ENCODE peak calls at places on chromosomes 3 and 15, in four cellular contexts. One of them, this sample, is unnamed.

GRCh38 chr3:178112134-178112533 is 424.1 kb upstream of the KCNMB2 start:
- DNase-seq in adrenal gland: no peak
- DNase-seq in glutamatergic neuron: no peak
- DNase-seq in H9: peak
- DNase-seq in this sample: no peak

GRCh38 chr15:71874245-71874644 is 63.9 kb downstream of the NR2E3 start:
- DNase-seq in adrenal gland: no peak
- DNase-seq in glutamatergic neuron: no peak
- DNase-seq in H9: no peak
- DNase-seq in this sample: no peak

GRCh38 chr15:67091073-67091965 is 25.9 kb downstream of the SMAD3 start:
- DNase-seq in adrenal gland: peak
- DNase-seq in glutamatergic neuron: no peak
- DNase-seq in H9: no peak
- DNase-seq in this sample: no peak

GRCh38 chr3:33718595-33718907 is 497 bp upstream of the CLASP2 start:
- DNase-seq in adrenal gland: no peak
- DNase-seq in glutamatergic neuron: no peak
- DNase-seq in H9: no peak
- DNase-seq in this sample: peak

GRCh38 chr3:43615133-43615532 is 6.7 kb downstream of the ANO10 start:
- DNase-seq in adrenal gland: no peak
- DNase-seq in glutamatergic neuron: no peak
- DNase-seq in H9: no peak
- DNase-seq in this sample: no peak

GRCh38 chr3:175149675-175150074 is 290.5 kb downstream of the NAALADL2 start:
- DNase-seq in adrenal gland: no peak
- DNase-seq in glutamatergic neuron: no peak
- DNase-seq in H9: no peak
- DNase-seq in this sample: no peak

GRCh38 chr3:58386966-58387365 is 46.7 kb downstream of the PDHB start:
- DNase-seq in adrenal gland: peak
- DNase-seq in glutamatergic neuron: no peak
- DNase-seq in H9: peak
- DNase-seq in this sample: no peak

GRCh38 chr15:68364028-68364659 is 67.8 kb downstream of the ITGA11 start:
- DNase-seq in adrenal gland: no peak
- DNase-seq in glutamatergic neuron: no peak
- DNase-seq in H9: no peak
- DNase-seq in this sample: no peak

GRCh38 chr3:190269096-190269495 is 53.1 kb downstream of the CLDN1 start:
- DNase-seq in adrenal gland: no peak
- DNase-seq in glutamatergic neuron: no peak
- DNase-seq in H9: no peak
- DNase-seq in this sample: no peak

GRCh38 chr3:152400912-152401311 is 132.2 kb downstream of the MBNL1 start:
- DNase-seq in adrenal gland: no peak
- DNase-seq in glutamatergic neuron: no peak
- DNase-seq in H9: no peak
- DNase-seq in this sample: no peak

GRCh38 chr15:78129098-78130011 is 1.9 kb downstream of the CIB2 start:
- DNase-seq in adrenal gland: peak
- DNase-seq in glutamatergic neuron: no peak
- DNase-seq in H9: no peak
- DNase-seq in this sample: peak

GRCh38 chr3:53236112-53236841 is 19.5 kb downstream of the TKT start:
- DNase-seq in adrenal gland: peak
- DNase-seq in glutamatergic neuron: no peak
- DNase-seq in H9: peak
- DNase-seq in this sample: no peak

GRCh38 chr3:67655364-67656121 is 1.1 kb upstream of the SUCLG2 start:
- DNase-seq in adrenal gland: peak
- DNase-seq in glutamatergic neuron: no peak
- DNase-seq in H9: no peak
- DNase-seq in this sample: no peak

GRCh38 chr3:141656771-141657170 is 81.3 kb upstream of the RNF7 start:
- DNase-seq in adrenal gland: no peak
- DNase-seq in glutamatergic neuron: no peak
- DNase-seq in H9: no peak
- DNase-seq in this sample: no peak

GRCh38 chr3:151852074-151852811 is 21.2 kb upstream of the SUCNR1 start:
- DNase-seq in adrenal gland: no peak
- DNase-seq in glutamatergic neuron: peak
- DNase-seq in H9: no peak
- DNase-seq in this sample: no peak

GRCh38 chr3:89565098-89565497 is 457.7 kb downstream of the EPHA3 start:
- DNase-seq in adrenal gland: no peak
- DNase-seq in glutamatergic neuron: no peak
- DNase-seq in H9: no peak
- DNase-seq in this sample: no peak

GRCh38 chr15:69838338-69838737 is 259.4 kb downstream of the TLE3 start:
- DNase-seq in adrenal gland: no peak
- DNase-seq in glutamatergic neuron: no peak
- DNase-seq in H9: no peak
- DNase-seq in this sample: no peak

GRCh38 chr3:106337116-106337515 is 468.3 kb upstream of the CBLB start:
- DNase-seq in adrenal gland: no peak
- DNase-seq in glutamatergic neuron: no peak
- DNase-seq in H9: no peak
- DNase-seq in this sample: no peak

GRCh38 chr3:66472313-66473134 is 28.3 kb downstream of the LRIG1 start:
- DNase-seq in adrenal gland: no peak
- DNase-seq in glutamatergic neuron: no peak
- DNase-seq in H9: no peak
- DNase-seq in this sample: no peak

GRCh38 chr15:79310985-79311900 is at the start of gene TMED3:
- DNase-seq in adrenal gland: peak
- DNase-seq in glutamatergic neuron: peak
- DNase-seq in H9: peak
- DNase-seq in this sample: peak
- TF ChIP-seq CTCF in adrenal gland: no peak
- TF ChIP-seq CTCF in glutamatergic neuron: no peak
- TF ChIP-seq CTCF in H9: peak
- TF ChIP-seq CTCF in this sample: peak

GRCh38 chr3:69306239-69307185 is 79.4 kb downstream of the FRMD4B start:
- DNase-seq in adrenal gland: peak
- DNase-seq in glutamatergic neuron: peak
- DNase-seq in H9: peak
- DNase-seq in this sample: peak
- TF ChIP-seq CTCF in adrenal gland: peak
- TF ChIP-seq CTCF in glutamatergic neuron: peak
- TF ChIP-seq CTCF in H9: peak
- TF ChIP-seq CTCF in this sample: peak

GRCh38 chr15:47027322-47027946 is 689.9 kb upstream of the SEMA6D start:
- DNase-seq in adrenal gland: no peak
- DNase-seq in glutamatergic neuron: no peak
- DNase-seq in H9: peak
- DNase-seq in this sample: no peak
- TF ChIP-seq CTCF in adrenal gland: no peak
- TF ChIP-seq CTCF in glutamatergic neuron: no peak
- TF ChIP-seq CTCF in H9: peak
- TF ChIP-seq CTCF in this sample: no peak

DNA sequence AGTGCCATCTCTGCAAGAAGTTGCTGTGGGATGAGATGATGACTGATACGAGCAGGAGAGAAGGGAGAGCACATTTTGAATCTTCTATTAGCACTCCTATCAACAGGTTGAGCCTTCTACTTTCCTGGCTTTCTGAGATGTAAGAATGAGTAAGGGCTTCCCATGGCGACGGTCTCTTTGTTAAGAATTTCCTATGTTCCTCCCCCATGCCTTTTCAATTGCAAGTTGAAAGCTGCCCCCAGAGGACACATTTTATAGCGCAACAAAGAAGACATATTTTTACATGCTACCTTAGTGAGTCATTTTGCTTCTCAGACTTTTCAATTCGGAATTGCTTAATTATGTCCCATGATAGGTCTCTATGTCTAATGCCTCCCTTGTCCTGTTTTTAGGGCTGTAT is 71.3 kb upstream of the LRTM1 start:
- DNase-seq in adrenal gland: no peak
- DNase-seq in glutamatergic neuron: no peak
- DNase-seq in H9: peak
- DNase-seq in this sample: no peak
- TF ChIP-seq CTCF in adrenal gland: no peak
- TF ChIP-seq CTCF in glutamatergic neuron: no peak
- TF ChIP-seq CTCF in H9: peak
- TF ChIP-seq CTCF in this sample: no peak

GRCh38 chr3:139629033-139629432 is 48.7 kb downstream of the NMNAT3 start:
- DNase-seq in adrenal gland: peak
- DNase-seq in glutamatergic neuron: peak
- DNase-seq in H9: peak
- DNase-seq in this sample: no peak
- TF ChIP-seq CTCF in adrenal gland: no peak
- TF ChIP-seq CTCF in glutamatergic neuron: no peak
- TF ChIP-seq CTCF in H9: peak
- TF ChIP-seq CTCF in this sample: no peak

DNA sequence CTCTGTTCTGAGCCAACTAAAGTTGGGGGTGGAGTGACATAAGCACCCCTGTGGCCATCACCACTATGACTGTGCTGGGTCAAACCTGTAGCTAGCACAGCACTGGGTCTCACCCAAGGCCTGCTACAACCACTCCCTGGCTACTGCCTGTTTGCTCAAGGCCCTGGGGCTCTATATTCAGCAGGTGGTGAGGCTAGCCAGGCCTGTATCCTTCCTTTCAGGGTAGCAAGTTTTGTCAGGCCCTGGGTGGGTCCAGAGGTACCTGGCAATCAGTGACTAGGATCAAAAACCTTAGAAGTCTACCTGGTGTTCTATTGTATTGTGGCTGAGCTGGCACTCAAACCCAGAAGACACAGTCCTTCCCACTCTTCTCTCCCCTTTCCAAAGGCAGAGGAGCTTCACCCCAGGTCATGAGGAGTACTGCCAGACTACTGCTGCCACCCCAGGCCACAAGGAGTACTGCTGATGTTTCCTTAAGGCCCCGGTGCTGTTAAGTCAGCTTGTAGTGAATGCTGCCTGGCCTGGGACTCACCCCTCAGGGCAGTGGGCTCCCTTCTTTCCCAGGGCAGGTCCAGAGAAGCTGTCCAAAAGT is 170.8 kb downstream of the IGSF11 start:
- DNase-seq in adrenal gland: no peak
- DNase-seq in glutamatergic neuron: no peak
- DNase-seq in H9: peak
- DNase-seq in this sample: peak
- TF ChIP-seq CTCF in adrenal gland: no peak
- TF ChIP-seq CTCF in glutamatergic neuron: no peak
- TF ChIP-seq CTCF in H9: peak
- TF ChIP-seq CTCF in this sample: no peak

DNA sequence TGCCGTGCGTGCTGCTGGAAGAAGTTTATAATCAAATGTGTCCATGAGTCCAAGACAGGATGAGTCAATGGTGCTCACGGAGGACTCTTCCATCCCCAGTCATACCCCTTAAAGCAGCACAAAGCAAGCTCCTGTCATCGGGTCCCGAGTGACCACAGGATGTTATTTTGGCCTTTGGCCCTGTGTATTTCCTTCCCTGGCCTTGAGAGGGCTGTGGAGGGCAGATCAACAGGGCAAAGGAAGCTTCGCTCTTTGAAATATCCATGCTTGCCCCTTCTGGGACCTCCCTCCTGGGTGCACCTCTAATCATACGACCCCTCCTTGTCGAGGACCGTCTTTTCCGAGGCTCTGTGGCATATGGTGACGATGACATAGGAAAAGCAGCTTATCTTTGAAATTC is 93.4 kb downstream of the SLCO3A1 start:
- DNase-seq in adrenal gland: no peak
- DNase-seq in glutamatergic neuron: peak
- DNase-seq in H9: peak
- DNase-seq in this sample: no peak
- TF ChIP-seq CTCF in adrenal gland: no peak
- TF ChIP-seq CTCF in glutamatergic neuron: no peak
- TF ChIP-seq CTCF in H9: peak
- TF ChIP-seq CTCF in this sample: peak

DNA sequence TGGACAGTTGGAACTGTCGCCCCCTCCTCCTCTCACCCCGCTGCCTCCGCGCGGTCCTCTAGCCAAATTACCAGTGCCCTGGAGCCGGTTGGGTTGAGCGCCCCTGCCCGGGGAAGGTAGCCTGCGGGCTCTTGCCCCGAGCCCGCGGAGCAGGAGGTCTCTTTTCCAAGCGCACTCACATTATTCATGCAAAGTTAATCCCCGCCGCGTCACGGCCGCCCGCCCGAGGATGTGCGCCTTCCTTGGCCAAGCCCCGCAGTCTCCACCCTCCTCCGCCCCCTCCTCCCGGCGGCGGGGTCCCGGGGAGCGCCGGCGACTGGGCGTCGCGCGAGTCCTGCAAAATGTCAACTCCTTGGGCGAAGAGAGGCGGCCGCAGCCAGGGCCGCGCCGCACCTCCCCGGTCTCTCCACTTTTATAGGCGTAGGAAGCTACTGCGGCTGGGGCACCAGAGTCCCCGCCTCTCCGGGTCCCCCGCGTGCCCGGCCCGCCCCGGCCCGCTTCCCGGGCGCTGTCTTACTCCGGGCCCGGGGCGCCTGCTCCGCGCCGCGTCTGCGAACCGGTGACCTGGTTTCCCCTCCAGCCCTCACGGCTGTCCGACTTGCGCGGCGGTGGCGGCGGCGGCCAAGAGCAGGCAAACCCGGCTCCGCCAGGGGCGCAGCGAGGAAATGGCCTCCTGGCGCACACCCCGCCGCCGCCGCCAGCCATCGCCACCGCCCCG is at the start of gene THRB:
- DNase-seq in adrenal gland: peak
- DNase-seq in glutamatergic neuron: peak
- DNase-seq in H9: peak
- DNase-seq in this sample: peak
- TF ChIP-seq CTCF in adrenal gland: no peak
- TF ChIP-seq CTCF in glutamatergic neuron: no peak
- TF ChIP-seq CTCF in H9: peak
- TF ChIP-seq CTCF in this sample: no peak

GRCh38 chr3:19886404-19886803 is 47.6 kb downstream of the EFHB start:
- DNase-seq in adrenal gland: peak
- DNase-seq in glutamatergic neuron: no peak
- DNase-seq in H9: no peak
- DNase-seq in this sample: no peak

GRCh38 chr3:19881036-19881435 is 53.0 kb downstream of the EFHB start:
- DNase-seq in adrenal gland: no peak
- DNase-seq in glutamatergic neuron: no peak
- DNase-seq in H9: peak
- DNase-seq in this sample: no peak

GRCh38 chr3:19888428-19889152 is 45.4 kb downstream of the EFHB start:
- DNase-seq in adrenal gland: no peak
- DNase-seq in glutamatergic neuron: no peak
- DNase-seq in H9: no peak
- DNase-seq in this sample: no peak

GRCh38 chr3:19881852-19882251 is 52.2 kb downstream of the EFHB start:
- DNase-seq in adrenal gland: no peak
- DNase-seq in glutamatergic neuron: no peak
- DNase-seq in H9: no peak
- DNase-seq in this sample: no peak

DNA sequence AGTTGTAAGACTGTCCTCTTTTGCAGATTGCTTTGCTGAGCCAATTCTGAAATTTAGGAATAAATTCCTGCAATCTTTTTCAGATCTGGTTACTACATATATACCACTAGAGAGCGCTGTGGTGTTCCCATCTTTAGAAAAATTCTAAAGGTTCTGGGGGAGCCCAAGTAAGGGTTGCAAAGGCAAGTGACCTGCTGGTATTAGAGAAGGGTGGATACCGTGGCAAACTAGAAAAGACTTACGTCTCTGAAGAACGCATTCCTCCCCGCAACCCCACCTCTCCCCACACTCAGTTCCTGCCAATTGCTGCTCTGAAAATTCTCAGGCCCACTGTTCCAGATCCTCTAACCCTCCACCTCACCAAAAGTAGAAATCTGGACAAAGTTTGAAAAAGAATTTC is 48.5 kb downstream of the EFHB start:
- DNase-seq in adrenal gland: no peak
- DNase-seq in glutamatergic neuron: no peak
- DNase-seq in H9: peak
- DNase-seq in this sample: peak
- TF ChIP-seq CTCF in adrenal gland: peak
- TF ChIP-seq CTCF in glutamatergic neuron: peak
- TF ChIP-seq CTCF in H9: peak
- TF ChIP-seq CTCF in this sample: peak

This sample was measured in nephron progenitor cell.